ENCODE peak calls at places on chromosomes 3 and 15, in eight cellular contexts. N is A673, Y is RWPE2, C is transverse colon, D is uterus, Q is caudate nucleus, W is neural progenitor cell, H is fibroblast of lung. O is an unnamed sample.

GRCh38 chr15:69410290-69410874 is 3.8 kb upstream of the KIF23 start:
- DNase-seq in N (peak), Y (no peak), C (no peak), D (no peak), Q (peak), W (peak), H (no peak), O (peak)

GRCh38 chr15:96583671-96584070 is 253.2 kb downstream of the NR2F2 start:
- DNase-seq in N (peak), Y (no peak), C (no peak), D (no peak), Q (no peak), W (no peak), H (no peak), O (no peak)

GRCh38 chr3:99896482-99896881 is 78.8 kb downstream of the CMSS1 start:
- DNase-seq in N (no peak), Y (no peak), C (no peak), D (no peak), Q (no peak), W (peak), H (peak), O (no peak)

GRCh38 chr3:71380096-71380495 is 203.4 kb downstream of the FOXP1 start:
- DNase-seq in N (no peak), Y (no peak), C (no peak), D (no peak), Q (no peak), W (peak), H (no peak), O (no peak)

GRCh38 chr3:52121459-52121795 is 32.8 kb downstream of the POC1A start:
- DNase-seq in N (no peak), Y (no peak), C (peak), D (no peak), Q (no peak), W (no peak), H (no peak), O (no peak)

GRCh38 chr3:9069971-9070370 is 106.7 kb upstream of the RAD18 start:
- DNase-seq in N (no peak), Y (no peak), C (no peak), D (no peak), Q (no peak), W (no peak), H (no peak), O (no peak)

GRCh38 chr15:55588818-55589122 is 625 bp upstream of the PYGO1 start:
- DNase-seq in N (no peak), Y (no peak), C (no peak), D (no peak), Q (peak), W (no peak), H (no peak), O (no peak)

GRCh38 chr3:100810671-100811070 is 101.4 kb downstream of the TFG start:
- DNase-seq in N (no peak), Y (no peak), C (no peak), D (no peak), Q (no peak), W (no peak), H (peak), O (no peak)

GRCh38 chr3:135556184-135556583 is 409.3 kb upstream of the PPP2R3A start:
- DNase-seq in N (no peak), Y (no peak), C (no peak), D (no peak), Q (no peak), W (no peak), H (no peak), O (no peak)

GRCh38 chr3:197234947-197235914 is 63.2 kb downstream of the DLG1 start:
- DNase-seq in N (no peak), Y (no peak), C (no peak), D (no peak), Q (no peak), W (no peak), H (no peak), O (no peak)

GRCh38 chr3:185253645-185254410 is at the start of gene EHHADH:
- DNase-seq in N (peak), Y (peak), C (peak), D (peak), Q (peak), W (peak), H (peak), O (no peak)
- H3K27ac ChIP-seq in N (peak), Y (no peak), C (peak), D (peak), Q (no peak), W (no peak), H (peak), O (no peak)

GRCh38 chr3:128318275-128318920 is 148.3 kb downstream of the DNAJB8 start:
- DNase-seq in N (no peak), Y (no peak), C (no peak), D (no peak), Q (no peak), W (no peak), H (no peak), O (no peak)

GRCh38 chr3:128319741-128320141 is 146.9 kb downstream of the DNAJB8 start:
- DNase-seq in N (no peak), Y (no peak), C (no peak), D (no peak), Q (no peak), W (no peak), H (no peak), O (no peak)

GRCh38 chr3:128317698-128318231 is 148.9 kb downstream of the DNAJB8 start:
- DNase-seq in N (no peak), Y (no peak), C (no peak), D (no peak), Q (no peak), W (no peak), H (peak), O (no peak)

GRCh38 chr3:128320551-128321340 is 145.9 kb downstream of the DNAJB8 start:
- DNase-seq in N (no peak), Y (no peak), C (no peak), D (no peak), Q (no peak), W (no peak), H (no peak), O (no peak)

GRCh38 chr3:128319107-128319506 is 147.6 kb downstream of the DNAJB8 start:
- DNase-seq in N (no peak), Y (no peak), C (no peak), D (no peak), Q (no peak), W (no peak), H (no peak), O (no peak)
- H3K27ac ChIP-seq in N (no peak), Y (no peak), C (no peak), D (no peak), Q (no peak), W (no peak), H (no peak), O (no peak)

GRCh38 chr3:12799525-12800440 is 3.3 kb downstream of the CAND2 start:
- DNase-seq in N (no peak), Y (no peak), C (no peak), D (no peak), Q (no peak), W (no peak), H (no peak), O (no peak)
- H3K27ac ChIP-seq in N (no peak), Y (no peak), C (no peak), D (no peak), Q (no peak), W (no peak), H (no peak), O (no peak)

GRCh38 chr15:36371509-36371908 is 207.9 kb upstream of the CDIN1 start:
- DNase-seq in N (no peak), Y (no peak), C (no peak), D (no peak), Q (no peak), W (no peak), H (peak), O (no peak)
- H3K27ac ChIP-seq in N (no peak), Y (peak), C (no peak), D (no peak), Q (no peak), W (no peak), H (no peak), O (peak)

DNA sequence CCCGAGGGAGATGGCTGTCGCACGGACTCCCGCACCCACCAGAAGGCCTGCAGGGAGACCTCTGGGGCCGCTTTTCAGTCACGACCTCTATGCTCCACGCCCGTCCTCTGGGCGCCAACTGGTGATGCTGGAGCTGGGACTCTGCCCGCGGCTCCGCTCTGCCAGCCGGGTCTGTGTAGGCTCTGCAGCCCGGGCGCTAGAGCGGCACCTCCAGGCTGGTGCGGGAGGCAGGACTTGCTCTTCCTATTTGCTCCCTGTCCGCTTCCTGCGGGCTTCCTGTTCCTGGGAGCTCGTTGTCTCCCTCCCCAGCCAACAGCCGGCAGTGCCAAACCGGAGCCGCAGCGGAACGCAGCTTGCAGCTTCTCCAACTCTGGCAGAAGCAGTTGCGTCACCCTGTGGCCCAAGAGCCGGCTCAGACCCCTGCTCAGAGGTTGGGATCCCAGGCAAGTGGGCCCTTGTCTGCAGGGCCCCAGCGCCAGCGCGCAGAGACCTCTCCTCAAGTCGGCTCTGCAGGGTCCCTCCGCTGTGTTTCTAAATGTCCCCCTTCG is 285.9 kb downstream of the XXYLT1 start:
- DNase-seq in N (peak), Y (no peak), C (peak), D (peak), Q (no peak), W (peak), H (peak), O (no peak)
- H3K27ac ChIP-seq in N (no peak), Y (no peak), C (no peak), D (no peak), Q (no peak), W (no peak), H (no peak), O (peak)

GRCh38 chr3:177596248-177596821 is 399.1 kb upstream of the TBL1XR1 start:
- DNase-seq in N (no peak), Y (no peak), C (no peak), D (no peak), Q (no peak), W (no peak), H (no peak), O (no peak)

GRCh38 chr3:177595789-177596188 is 398.5 kb upstream of the TBL1XR1 start:
- DNase-seq in N (no peak), Y (no peak), C (no peak), D (no peak), Q (no peak), W (no peak), H (peak), O (no peak)

GRCh38 chr3:177598110-177598833 is 401.0 kb upstream of the TBL1XR1 start:
- DNase-seq in N (peak), Y (no peak), C (no peak), D (no peak), Q (no peak), W (no peak), H (no peak), O (no peak)

GRCh38 chr3:177596822-177597271 is 399.6 kb upstream of the TBL1XR1 start:
- DNase-seq in N (no peak), Y (no peak), C (no peak), D (no peak), Q (no peak), W (no peak), H (no peak), O (peak)

DNA sequence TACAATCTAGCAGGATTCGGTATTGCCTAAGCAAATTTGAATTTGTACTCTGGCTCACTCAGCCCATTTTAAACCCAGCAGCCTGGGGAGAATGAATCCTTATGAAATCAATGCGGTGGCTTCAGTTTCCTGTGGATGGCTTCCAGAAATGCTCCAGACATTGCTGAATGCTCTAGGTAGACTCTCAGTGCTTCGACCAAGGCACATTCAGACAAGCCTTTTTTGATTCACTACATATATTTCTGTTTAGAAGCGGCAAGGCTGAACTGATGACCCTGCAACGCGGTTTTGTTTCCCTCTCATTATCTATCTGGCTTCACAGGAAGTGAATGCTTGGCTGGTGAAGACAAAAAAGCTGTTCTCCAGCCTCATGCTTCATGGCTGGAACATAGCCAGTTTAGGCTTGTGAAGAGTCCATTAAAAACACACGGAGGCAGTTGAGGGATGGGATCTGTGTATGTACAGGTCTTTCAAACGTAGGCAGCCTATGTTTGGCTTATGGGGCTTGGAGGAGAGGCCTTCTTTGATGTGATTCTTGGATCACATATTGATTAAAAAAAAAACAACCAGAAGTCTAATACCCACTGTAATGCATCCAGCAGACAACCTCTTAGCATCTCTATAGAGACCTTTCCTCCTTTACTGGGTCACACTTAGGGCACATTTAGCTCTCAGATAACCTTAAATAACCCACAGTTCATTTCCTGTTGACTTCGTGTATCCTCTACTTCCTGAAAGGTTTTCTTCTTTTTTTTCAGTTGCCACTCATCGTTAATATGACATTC is 400.2 kb upstream of the TBL1XR1 start:
- DNase-seq in N (peak), Y (no peak), C (no peak), D (peak), Q (peak), W (no peak), H (peak), O (peak)
- H3K27ac ChIP-seq in N (peak), Y (peak), C (peak), D (peak), Q (peak), W (no peak), H (peak), O (peak)

GRCh38 chr3:47901280-47901833 is 98.4 kb downstream of the DHX30 start:
- DNase-seq in N (no peak), Y (no peak), C (no peak), D (no peak), Q (no peak), W (no peak), H (no peak), O (no peak)

GRCh38 chr3:47896736-47897135 is 93.8 kb downstream of the DHX30 start:
- DNase-seq in N (no peak), Y (no peak), C (no peak), D (no peak), Q (no peak), W (no peak), H (no peak), O (no peak)

GRCh38 chr3:47899495-47900108 is 96.7 kb downstream of the DHX30 start:
- DNase-seq in N (no peak), Y (no peak), C (no peak), D (no peak), Q (no peak), W (no peak), H (no peak), O (no peak)

GRCh38 chr3:47895241-47895640 is 92.3 kb downstream of the DHX30 start:
- DNase-seq in N (no peak), Y (no peak), C (no peak), D (no peak), Q (no peak), W (no peak), H (no peak), O (no peak)

DNA sequence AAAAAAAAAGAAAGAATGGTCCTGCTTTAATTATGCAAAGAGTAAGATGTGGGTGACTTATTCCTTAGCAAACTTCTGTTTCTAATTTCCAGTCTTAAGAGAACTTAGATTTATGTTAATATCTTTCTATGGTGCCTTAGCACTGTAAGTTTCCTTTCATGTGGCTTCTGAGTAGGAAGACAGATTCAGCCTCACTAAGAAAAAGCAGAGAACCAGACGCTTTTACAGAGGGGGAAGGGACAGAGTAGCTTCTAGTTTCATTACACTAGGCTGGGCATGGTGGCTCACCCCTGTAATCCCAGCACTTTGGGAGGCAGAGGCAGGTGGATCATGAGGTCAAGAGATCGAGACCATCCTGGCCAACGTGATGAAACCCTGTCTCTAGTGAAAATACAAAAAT is 95.0 kb downstream of the DHX30 start:
- DNase-seq in N (no peak), Y (no peak), C (no peak), D (no peak), Q (no peak), W (no peak), H (no peak), O (no peak)
- H3K27ac ChIP-seq in N (no peak), Y (no peak), C (no peak), D (no peak), Q (no peak), W (no peak), H (no peak), O (no peak)

GRCh38 chr15:101481917-101482525 is 7.5 kb downstream of the PCSK6 start:
- DNase-seq in N (no peak), Y (peak), C (no peak), D (no peak), Q (no peak), W (no peak), H (no peak), O (no peak)
- H3K27ac ChIP-seq in N (no peak), Y (no peak), C (peak), D (no peak), Q (peak), W (no peak), H (no peak), O (no peak)

DNA sequence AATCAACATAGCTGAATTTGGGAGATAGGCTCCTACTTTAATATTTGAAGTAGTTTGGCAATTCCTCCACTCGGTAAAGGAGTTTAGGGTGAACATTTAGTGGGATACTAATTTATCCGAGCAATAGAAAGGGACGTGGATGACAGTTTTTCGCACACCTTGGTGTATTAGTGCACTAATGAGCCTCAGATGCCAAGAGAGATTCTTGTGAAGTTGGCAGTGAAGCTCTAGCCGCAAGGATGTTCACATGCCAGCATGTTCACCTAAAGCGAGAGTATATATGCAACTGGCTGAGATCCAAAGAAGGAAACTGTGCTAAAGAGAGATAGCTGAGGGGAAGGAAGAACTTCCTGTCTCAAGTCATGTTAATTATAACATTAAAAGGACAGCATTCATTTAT is 58.5 kb downstream of the TGFBR2 start:
- DNase-seq in N (peak), Y (no peak), C (no peak), D (no peak), Q (no peak), W (no peak), H (no peak), O (no peak)
- H3K27ac ChIP-seq in N (peak), Y (peak), C (peak), D (peak), Q (no peak), W (no peak), H (no peak), O (no peak)

DNA sequence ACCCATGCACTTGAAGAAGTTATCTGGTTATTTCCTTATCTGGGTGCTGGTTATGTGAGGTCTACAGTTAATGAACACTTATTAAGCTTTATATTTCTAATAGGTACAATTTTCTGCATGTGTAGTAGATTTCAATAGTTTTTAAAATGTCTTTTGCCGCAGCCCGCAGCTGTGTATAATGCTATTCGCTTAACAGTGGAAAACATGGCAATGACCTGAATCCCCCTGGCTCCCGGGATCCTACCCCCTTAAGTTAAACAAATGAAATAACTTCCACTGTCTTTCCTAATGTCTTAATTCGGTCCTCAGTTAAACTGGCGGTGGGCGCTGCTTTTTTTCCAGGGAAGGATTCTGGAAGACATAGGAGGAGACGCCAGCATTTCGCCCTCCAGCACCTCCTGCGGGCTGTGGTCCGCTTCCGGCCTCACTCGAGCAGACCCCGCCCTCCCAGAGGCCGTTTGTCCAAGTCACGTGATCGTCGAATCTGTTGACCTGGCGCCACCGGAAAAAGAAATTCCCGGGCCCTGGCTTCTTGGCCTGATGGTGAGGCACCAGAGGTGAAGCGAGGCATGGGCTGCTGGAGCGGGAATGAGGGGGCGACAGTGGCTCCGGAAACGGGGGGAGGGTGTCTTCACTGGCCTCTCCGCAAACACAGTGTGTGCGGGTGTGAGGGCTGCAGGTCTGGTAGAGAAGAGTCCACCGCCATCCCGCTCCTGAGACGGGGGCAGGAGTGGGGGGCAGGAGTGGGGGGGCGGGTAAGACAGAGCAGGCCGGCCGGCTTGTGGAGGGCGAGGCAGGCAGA is 45.6 kb upstream of the CSPG4 start:
- DNase-seq in N (peak), Y (peak), C (peak), D (peak), Q (peak), W (peak), H (peak), O (no peak)
- H3K27ac ChIP-seq in N (peak), Y (peak), C (peak), D (peak), Q (peak), W (no peak), H (peak), O (no peak)

O was measured in epithelial cell of prostate.